ENCODE peak calls at places on chromosome 22, in eight cellular contexts. One of them, this sample, is unnamed.

GRCh38 chr22:41096391-41096790 is 4.0 kb downstream of the EP300 start:
- DNase-seq in AG09309: no peak
- DNase-seq in testis: no peak
- DNase-seq in fibroblast of pulmonary artery: no peak
- DNase-seq in astrocyte of the cerebellum: no peak
- DNase-seq in nephron progenitor cell: no peak
- DNase-seq in neural crest cell: no peak
- DNase-seq in H9: no peak
- DNase-seq in this sample: no peak

GRCh38 chr22:23984430-23984829 is 4.5 kb downstream of the GSTT2 start:
- DNase-seq in AG09309: no peak
- DNase-seq in testis: no peak
- DNase-seq in fibroblast of pulmonary artery: peak; percentile 39
- DNase-seq in astrocyte of the cerebellum: peak; percentile 22
- DNase-seq in nephron progenitor cell: no peak
- DNase-seq in neural crest cell: no peak
- DNase-seq in H9: no peak
- DNase-seq in this sample: no peak

GRCh38 chr22:31082606-31083376 is 1.7 kb downstream of the SMTN start:
- DNase-seq in AG09309: no peak
- DNase-seq in testis: peak; percentile 53
- DNase-seq in fibroblast of pulmonary artery: peak; percentile 81
- DNase-seq in astrocyte of the cerebellum: no peak
- DNase-seq in nephron progenitor cell: peak; percentile 56
- DNase-seq in neural crest cell: no peak
- DNase-seq in H9: peak; percentile 75
- DNase-seq in this sample: peak; percentile 46

GRCh38 chr22:46025973-46026906 is 49.3 kb upstream of the WNT7B start:
- DNase-seq in AG09309: no peak
- DNase-seq in testis: no peak
- DNase-seq in fibroblast of pulmonary artery: no peak
- DNase-seq in astrocyte of the cerebellum: no peak
- DNase-seq in nephron progenitor cell: no peak
- DNase-seq in neural crest cell: no peak
- DNase-seq in H9: no peak
- DNase-seq in this sample: no peak

GRCh38 chr22:43734370-43735005 is 77.6 kb downstream of the EFCAB6 start:
- DNase-seq in AG09309: peak; percentile 18
- DNase-seq in testis: no peak
- DNase-seq in fibroblast of pulmonary artery: no peak
- DNase-seq in astrocyte of the cerebellum: no peak
- DNase-seq in nephron progenitor cell: no peak
- DNase-seq in neural crest cell: no peak
- DNase-seq in H9: no peak
- DNase-seq in this sample: no peak

GRCh38 chr22:45120440-45120839 is 43.3 kb upstream of the NUP50 start:
- DNase-seq in AG09309: no peak
- DNase-seq in testis: no peak
- DNase-seq in fibroblast of pulmonary artery: no peak
- DNase-seq in astrocyte of the cerebellum: no peak
- DNase-seq in nephron progenitor cell: no peak
- DNase-seq in neural crest cell: no peak
- DNase-seq in H9: no peak
- DNase-seq in this sample: no peak

GRCh38 chr22:27512283-27512761 is 289.2 kb downstream of the MN1 start:
- DNase-seq in AG09309: peak; percentile 44
- DNase-seq in testis: peak; percentile 86
- DNase-seq in fibroblast of pulmonary artery: peak; percentile 99
- DNase-seq in astrocyte of the cerebellum: peak; percentile 88
- DNase-seq in nephron progenitor cell: no peak
- DNase-seq in neural crest cell: no peak
- DNase-seq in H9: no peak
- DNase-seq in this sample: peak; percentile 60

GRCh38 chr22:30607300-30607930 is 441 bp downstream of the TCN2 start:
- DNase-seq in AG09309: no peak
- DNase-seq in testis: no peak
- DNase-seq in fibroblast of pulmonary artery: no peak
- DNase-seq in astrocyte of the cerebellum: no peak
- DNase-seq in nephron progenitor cell: no peak
- DNase-seq in neural crest cell: no peak
- DNase-seq in H9: no peak
- DNase-seq in this sample: no peak

GRCh38 chr22:45554040-45554406 is 51.3 kb downstream of the FBLN1 start:
- DNase-seq in AG09309: no peak
- DNase-seq in testis: peak; percentile 44
- DNase-seq in fibroblast of pulmonary artery: no peak
- DNase-seq in astrocyte of the cerebellum: no peak
- DNase-seq in nephron progenitor cell: no peak
- DNase-seq in neural crest cell: no peak
- DNase-seq in H9: no peak
- DNase-seq in this sample: no peak

GRCh38 chr22:46057206-46057605 is 80.2 kb upstream of the WNT7B start:
- DNase-seq in AG09309: no peak
- DNase-seq in testis: peak; percentile 43
- DNase-seq in fibroblast of pulmonary artery: no peak
- DNase-seq in astrocyte of the cerebellum: no peak
- DNase-seq in nephron progenitor cell: no peak
- DNase-seq in neural crest cell: no peak
- DNase-seq in H9: no peak
- DNase-seq in this sample: no peak

GRCh38 chr22:37079668-37080171 is 28.2 kb downstream of the KCTD17 start:
- DNase-seq in AG09309: no peak
- DNase-seq in testis: peak; percentile 15
- DNase-seq in fibroblast of pulmonary artery: peak; percentile 67
- DNase-seq in astrocyte of the cerebellum: no peak
- DNase-seq in nephron progenitor cell: no peak
- DNase-seq in neural crest cell: no peak
- DNase-seq in H9: no peak
- DNase-seq in this sample: peak; percentile 9

GRCh38 chr22:35761037-35761436 is 43.4 kb downstream of the APOL5 start:
- DNase-seq in AG09309: no peak
- DNase-seq in testis: no peak
- DNase-seq in fibroblast of pulmonary artery: peak; percentile 36
- DNase-seq in astrocyte of the cerebellum: no peak
- DNase-seq in nephron progenitor cell: no peak
- DNase-seq in neural crest cell: no peak
- DNase-seq in H9: no peak
- DNase-seq in this sample: peak; percentile 17

GRCh38 chr22:50316114-50317065 is 8.9 kb upstream of the PLXNB2 start:
- DNase-seq in AG09309: no peak
- DNase-seq in testis: no peak
- DNase-seq in fibroblast of pulmonary artery: no peak
- DNase-seq in astrocyte of the cerebellum: no peak
- DNase-seq in nephron progenitor cell: no peak
- DNase-seq in neural crest cell: no peak
- DNase-seq in H9: no peak
- DNase-seq in this sample: peak; percentile 51

GRCh38 chr22:41833369-41834004 is 582 bp downstream of the SREBF2 start:
- DNase-seq in AG09309: no peak
- DNase-seq in testis: peak; percentile 62
- DNase-seq in fibroblast of pulmonary artery: peak; percentile 27
- DNase-seq in astrocyte of the cerebellum: no peak
- DNase-seq in nephron progenitor cell: peak; percentile 64
- DNase-seq in neural crest cell: peak; percentile 14
- DNase-seq in H9: no peak
- DNase-seq in this sample: peak; percentile 59

GRCh38 chr22:28105396-28105795 is 186.3 kb upstream of the PITPNB start:
- DNase-seq in AG09309: no peak
- DNase-seq in testis: no peak
- DNase-seq in fibroblast of pulmonary artery: peak; percentile 55
- DNase-seq in astrocyte of the cerebellum: no peak
- DNase-seq in nephron progenitor cell: no peak
- DNase-seq in neural crest cell: no peak
- DNase-seq in H9: no peak
- DNase-seq in this sample: no peak

GRCh38 chr22:27999876-28000275 is 80.8 kb upstream of the PITPNB start:
- DNase-seq in AG09309: no peak
- DNase-seq in testis: no peak
- DNase-seq in fibroblast of pulmonary artery: no peak
- DNase-seq in astrocyte of the cerebellum: no peak
- DNase-seq in nephron progenitor cell: no peak
- DNase-seq in neural crest cell: no peak
- DNase-seq in H9: no peak
- DNase-seq in this sample: no peak

GRCh38 chr22:29470159-29470855 is 9.7 kb upstream of the NEFH start:
- DNase-seq in AG09309: no peak
- DNase-seq in testis: peak; percentile 73
- DNase-seq in fibroblast of pulmonary artery: peak; percentile 44
- DNase-seq in astrocyte of the cerebellum: no peak
- DNase-seq in nephron progenitor cell: peak; percentile 92
- DNase-seq in neural crest cell: peak; percentile 87
- DNase-seq in H9: peak; percentile 92
- DNase-seq in this sample: peak; percentile 70

GRCh38 chr22:50293441-50294318 is 13.8 kb downstream of the PLXNB2 start:
- DNase-seq in AG09309: peak; percentile 17
- DNase-seq in testis: peak; percentile 63
- DNase-seq in fibroblast of pulmonary artery: peak; percentile 80
- DNase-seq in astrocyte of the cerebellum: no peak
- DNase-seq in nephron progenitor cell: peak; percentile 85
- DNase-seq in neural crest cell: no peak
- DNase-seq in H9: peak; percentile 82
- DNase-seq in this sample: peak; percentile 92

GRCh38 chr22:44483878-44484277 is 14.2 kb downstream of the RTL6 start:
- DNase-seq in AG09309: no peak
- DNase-seq in testis: no peak
- DNase-seq in fibroblast of pulmonary artery: peak; percentile 12
- DNase-seq in astrocyte of the cerebellum: no peak
- DNase-seq in nephron progenitor cell: no peak
- DNase-seq in neural crest cell: no peak
- DNase-seq in H9: no peak
- DNase-seq in this sample: no peak

GRCh38 chr22:24741357-24741756 is 33.2 kb downstream of the PIWIL3 start:
- DNase-seq in AG09309: no peak
- DNase-seq in testis: no peak
- DNase-seq in fibroblast of pulmonary artery: no peak
- DNase-seq in astrocyte of the cerebellum: no peak
- DNase-seq in nephron progenitor cell: no peak
- DNase-seq in neural crest cell: no peak
- DNase-seq in H9: no peak
- DNase-seq in this sample: no peak

GRCh38 chr22:37330200-37331033 is 48.1 kb downstream of the CYTH4 start:
- DNase-seq in AG09309: peak; percentile 72
- DNase-seq in testis: peak; percentile 32
- DNase-seq in fibroblast of pulmonary artery: peak; percentile 84
- DNase-seq in astrocyte of the cerebellum: peak; percentile 41
- DNase-seq in nephron progenitor cell: peak; percentile 87
- DNase-seq in neural crest cell: peak; percentile 81
- DNase-seq in H9: peak; percentile 95
- DNase-seq in this sample: peak; percentile 39

GRCh38 chr22:43562843-43563242 is 151.0 kb downstream of the MPPED1 start:
- DNase-seq in AG09309: no peak
- DNase-seq in testis: no peak
- DNase-seq in fibroblast of pulmonary artery: no peak
- DNase-seq in astrocyte of the cerebellum: no peak
- DNase-seq in nephron progenitor cell: no peak
- DNase-seq in neural crest cell: no peak
- DNase-seq in H9: peak; percentile 46
- DNase-seq in this sample: no peak

GRCh38 chr22:26168199-26168915 is 905 bp upstream of the SEZ6L start:
- DNase-seq in AG09309: no peak
- DNase-seq in testis: no peak
- DNase-seq in fibroblast of pulmonary artery: no peak
- DNase-seq in astrocyte of the cerebellum: no peak
- DNase-seq in nephron progenitor cell: peak; percentile 9
- DNase-seq in neural crest cell: no peak
- DNase-seq in H9: peak; percentile 44
- DNase-seq in this sample: no peak
- TF ChIP-seq CTCF in AG09309: no peak
- TF ChIP-seq CTCF in testis: no peak
- TF ChIP-seq CTCF in fibroblast of pulmonary artery: no peak
- TF ChIP-seq CTCF in astrocyte of the cerebellum: no peak
- TF ChIP-seq CTCF in nephron progenitor cell: no peak
- TF ChIP-seq CTCF in neural crest cell: no peak
- TF ChIP-seq CTCF in H9: no peak
- TF ChIP-seq CTCF in this sample: no peak

DNA sequence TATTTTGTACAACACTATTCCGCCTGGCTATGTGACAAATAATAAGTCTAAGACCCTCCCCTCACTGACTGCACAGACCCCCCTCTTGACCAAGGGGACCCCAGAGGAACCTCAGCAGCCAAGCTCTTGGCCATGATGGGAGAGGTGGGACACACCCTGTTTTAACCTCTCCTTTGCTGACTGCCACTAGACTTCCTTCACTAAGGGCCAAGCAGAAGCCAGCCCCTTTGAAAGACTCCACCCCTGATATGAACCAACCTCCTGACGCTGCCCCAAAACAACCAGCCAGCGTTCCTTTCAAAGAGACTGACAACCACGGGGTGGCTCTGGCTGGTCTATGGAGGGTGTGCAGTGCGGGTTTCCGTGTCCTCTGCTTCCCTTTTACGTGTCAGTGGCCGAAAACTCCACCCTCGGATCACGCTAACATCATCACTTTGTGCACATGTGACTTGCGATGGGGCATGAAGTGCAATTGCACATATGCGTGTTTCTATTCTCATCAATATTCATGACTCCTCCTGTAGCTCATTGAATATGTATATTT is 643.8 kb downstream of the TBC1D22A start:
- DNase-seq in AG09309: no peak
- DNase-seq in testis: no peak
- DNase-seq in fibroblast of pulmonary artery: no peak
- DNase-seq in astrocyte of the cerebellum: no peak
- DNase-seq in nephron progenitor cell: no peak
- DNase-seq in neural crest cell: no peak
- DNase-seq in H9: no peak
- DNase-seq in this sample: no peak
- TF ChIP-seq CTCF in AG09309: no peak
- TF ChIP-seq CTCF in testis: no peak
- TF ChIP-seq CTCF in fibroblast of pulmonary artery: no peak
- TF ChIP-seq CTCF in astrocyte of the cerebellum: no peak
- TF ChIP-seq CTCF in nephron progenitor cell: no peak
- TF ChIP-seq CTCF in neural crest cell: no peak
- TF ChIP-seq CTCF in H9: no peak
- TF ChIP-seq CTCF in this sample: no peak

DNA sequence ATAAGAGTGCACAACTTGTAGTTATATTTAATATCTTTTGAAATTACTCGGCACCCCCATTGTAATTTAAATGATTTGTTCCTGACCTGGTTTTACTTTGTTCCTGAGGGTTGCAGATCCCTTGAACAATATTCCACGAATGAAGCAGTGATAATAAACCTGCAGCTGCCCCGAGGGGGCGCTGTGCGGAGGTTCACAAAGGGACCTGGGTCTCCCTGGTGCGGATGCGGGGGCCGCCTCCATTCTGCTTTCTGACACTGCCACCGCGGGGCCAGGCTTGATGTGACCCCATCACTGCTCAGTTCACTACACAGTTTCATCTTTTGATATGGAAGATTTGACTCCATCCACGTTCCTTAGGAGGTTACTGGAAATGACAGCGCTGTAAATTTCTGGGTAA is 62.9 kb upstream of the PRODH start:
- DNase-seq in AG09309: no peak
- DNase-seq in testis: no peak
- DNase-seq in fibroblast of pulmonary artery: no peak
- DNase-seq in astrocyte of the cerebellum: no peak
- DNase-seq in nephron progenitor cell: peak; percentile 52
- DNase-seq in neural crest cell: peak; percentile 17
- DNase-seq in H9: peak; percentile 77
- DNase-seq in this sample: no peak
- TF ChIP-seq CTCF in AG09309: peak; percentile 15
- TF ChIP-seq CTCF in testis: no peak
- TF ChIP-seq CTCF in fibroblast of pulmonary artery: peak; percentile 18
- TF ChIP-seq CTCF in astrocyte of the cerebellum: peak; percentile 17
- TF ChIP-seq CTCF in nephron progenitor cell: peak; percentile 41
- TF ChIP-seq CTCF in neural crest cell: peak; percentile 50
- TF ChIP-seq CTCF in H9: peak; percentile 96
- TF ChIP-seq CTCF in this sample: no peak

GRCh38 chr22:20186183-20186870 is 35.5 kb upstream of the CCDC188 start:
- DNase-seq in AG09309: no peak
- DNase-seq in testis: no peak
- DNase-seq in fibroblast of pulmonary artery: peak; percentile 3
- DNase-seq in astrocyte of the cerebellum: no peak
- DNase-seq in nephron progenitor cell: peak; percentile 44
- DNase-seq in neural crest cell: no peak
- DNase-seq in H9: peak; percentile 87
- DNase-seq in this sample: no peak
- TF ChIP-seq CTCF in AG09309: no peak
- TF ChIP-seq CTCF in testis: no peak
- TF ChIP-seq CTCF in fibroblast of pulmonary artery: peak; percentile 12
- TF ChIP-seq CTCF in astrocyte of the cerebellum: no peak
- TF ChIP-seq CTCF in nephron progenitor cell: peak; percentile 15
- TF ChIP-seq CTCF in neural crest cell: no peak
- TF ChIP-seq CTCF in H9: peak; percentile 70
- TF ChIP-seq CTCF in this sample: no peak

This sample was measured in thyroid gland.